ENCODE peak calls at places on chromosomes 2 and 18, in eight cellular contexts. N is A549, T is HCT116, Q is IMR-90, R is K562, Y is H1, L is HepG2, F is GM12878. I is an unnamed sample.

GRCh38 chr2:181038796-181039195 is 58.4 kb downstream of the UBE2E3 start:
- DNase-seq in N (no peak), T (no peak), Q (peak), R (no peak), Y (no peak), L (no peak), F (no peak), I (no peak)

GRCh38 chr18:8721716-8722115 is 16.4 kb downstream of the MTCL1 start:
- DNase-seq in N (no peak), T (peak), Q (peak), R (no peak), Y (no peak), L (peak), F (no peak), I (no peak)

GRCh38 chr2:237365671-237366070 is 48.3 kb downstream of the COL6A3 start:
- DNase-seq in N (no peak), T (no peak), Q (no peak), R (no peak), Y (no peak), L (no peak), F (no peak), I (no peak)

GRCh38 chr2:27370816-27371620 is 602 bp downstream of the SNX17 start:
- DNase-seq in N (peak), T (no peak), Q (peak), R (peak), Y (no peak), L (no peak), F (peak), I (peak)

GRCh38 chr2:62437785-62438184 is 68.2 kb downstream of the TMEM17 start:
- DNase-seq in N (no peak), T (no peak), Q (no peak), R (no peak), Y (no peak), L (no peak), F (no peak), I (no peak)

GRCh38 chr2:63486861-63487290 is 101.4 kb downstream of the WDPCP start:
- DNase-seq in N (no peak), T (no peak), Q (no peak), R (no peak), Y (no peak), L (no peak), F (no peak), I (peak)

GRCh38 chr18:79195716-79196683 is 126.8 kb downstream of the ATP9B start:
- DNase-seq in N (no peak), T (no peak), Q (no peak), R (no peak), Y (no peak), L (no peak), F (no peak), I (no peak)

GRCh38 chr2:206164261-206164862 is 4.7 kb downstream of the EEF1B2 start:
- DNase-seq in N (no peak), T (no peak), Q (peak), R (no peak), Y (no peak), L (peak), F (no peak), I (peak)

GRCh38 chr2:197028230-197028629 is 101.7 kb upstream of the PGAP1 start:
- DNase-seq in N (peak), T (peak), Q (peak), R (no peak), Y (no peak), L (peak), F (no peak), I (peak)

GRCh38 chr18:24021505-24021904 is 7.0 kb downstream of the TTC39C start:
- DNase-seq in N (no peak), T (no peak), Q (no peak), R (no peak), Y (no peak), L (no peak), F (no peak), I (no peak)

GRCh38 chr18:70907673-70908072 is 618.8 kb downstream of the SOCS6 start:
- DNase-seq in N (peak), T (no peak), Q (no peak), R (no peak), Y (no peak), L (no peak), F (no peak), I (peak)

GRCh38 chr2:241736111-241736510 is 1.7 kb downstream of the D2HGDH start:
- DNase-seq in N (no peak), T (no peak), Q (no peak), R (no peak), Y (no peak), L (peak), F (no peak), I (no peak)
- H3K4me2 ChIP-seq in N (peak), T (peak), Q (no peak), R (no peak), Y (no peak), L (peak), F (no peak), I (no peak)

GRCh38 chr2:219418570-219419189 is 503 bp downstream of the DES start:
- DNase-seq in N (no peak), T (no peak), Q (no peak), R (no peak), Y (no peak), L (no peak), F (no peak), I (no peak)
- TF ChIP-seq POLR2A in N (no peak), T (no peak), Q (no peak), R (no peak), Y (no peak), L (no peak), F (no peak), I (no peak)

GRCh38 chr2:69601179-69601612 is 42.3 kb downstream of the AAK1 start:
- DNase-seq in N (peak), T (peak), Q (peak), R (peak), Y (no peak), L (peak), F (no peak), I (peak)
- H3K4me2 ChIP-seq in N (peak), T (peak), Q (peak), R (peak), Y (no peak), L (no peak), F (no peak), I (no peak)

GRCh38 chr2:190178066-190178722 is 115.7 kb upstream of the MSTN start:
- DNase-seq in N (no peak), T (no peak), Q (no peak), R (no peak), Y (no peak), L (no peak), F (no peak), I (no peak)

GRCh38 chr2:190181066-190181681 is 118.6 kb upstream of the MSTN start:
- DNase-seq in N (peak), T (no peak), Q (peak), R (no peak), Y (no peak), L (no peak), F (no peak), I (no peak)

GRCh38 chr2:190182071-190182524 is 119.6 kb upstream of the MSTN start:
- DNase-seq in N (no peak), T (no peak), Q (no peak), R (no peak), Y (no peak), L (no peak), F (no peak), I (no peak)

GRCh38 chr2:190179754-190180312 is 117.3 kb upstream of the MSTN start:
- DNase-seq in N (no peak), T (no peak), Q (no peak), R (no peak), Y (no peak), L (no peak), F (no peak), I (no peak)

DNA sequence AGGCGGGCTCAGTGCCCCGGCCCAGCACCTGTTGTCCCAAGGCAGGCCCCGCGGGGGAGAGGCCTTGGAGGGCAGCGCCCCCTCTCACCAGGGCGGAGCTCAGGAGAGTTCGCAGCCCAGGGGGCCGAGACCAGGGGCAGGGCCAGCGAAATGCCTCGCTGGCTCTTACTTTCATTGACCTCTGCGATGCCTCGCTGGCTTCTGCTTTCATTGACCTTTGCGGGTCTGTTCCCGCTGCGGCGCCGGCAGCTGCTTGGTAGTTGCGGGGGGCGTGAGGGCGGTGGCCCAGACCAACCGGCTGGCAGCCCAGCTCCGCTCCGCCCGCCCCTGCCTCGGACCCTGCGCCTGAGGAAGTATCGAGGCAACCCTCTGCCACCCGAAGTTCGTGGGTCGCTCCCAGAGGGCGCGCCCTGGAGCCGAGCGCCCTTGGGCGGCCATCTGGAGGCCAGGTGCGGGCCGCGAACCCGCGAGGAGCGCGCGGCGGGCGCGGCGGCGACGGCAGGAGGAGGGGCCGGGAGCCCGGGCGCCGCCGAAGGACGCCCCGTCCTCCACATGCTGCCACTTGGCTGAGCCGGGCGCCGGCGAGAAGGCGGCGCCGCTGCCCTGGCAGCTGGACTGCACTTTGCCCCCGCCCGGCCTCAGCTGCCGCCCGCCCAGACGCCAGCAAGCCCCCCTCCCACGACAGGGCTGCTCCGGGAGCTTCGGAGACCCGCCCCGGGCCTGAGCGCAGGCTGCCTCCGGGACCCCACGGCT is 118.0 kb upstream of the MSTN start:
- DNase-seq in N (peak), T (peak), Q (no peak), R (peak), Y (peak), L (peak), F (no peak), I (peak)
- TF ChIP-seq POLR2A in N (no peak), T (no peak), Q (no peak), R (peak), Y (no peak), L (peak), F (peak), I (no peak)